ENCODE peak calls at places on chromosomes 13 and 19, in seven cellular contexts. E is naive thymus-derived CD4-positive, alpha-beta T cell; O is iPS DF 6.9; L is mucosa of descending colon; H is Caco-2; P is MM.1S; V is A549. B is an unnamed sample.

GRCh38 chr19:4352701-4353121 is 9.3 kb downstream of the MPND start:
- DNase-seq in O (no peak), P (peak; percentile 41), L (no peak), E (peak; percentile 67), H (no peak), V (peak; percentile 51), B (no peak)

GRCh38 chr19:2722541-2723344 is 1.6 kb upstream of the DIRAS1 start:
- DNase-seq in O (no peak), H (no peak), E (no peak), P (no peak), L (no peak), V (peak; percentile 67), B (peak; percentile 67)

GRCh38 chr13:112966776-112967175 is 2.2 kb upstream of the MCF2L start:
- DNase-seq in P (no peak), H (peak; percentile 29), L (peak; percentile 38), E (no peak), V (no peak), O (no peak), B (no peak)

GRCh38 chr19:6768236-6768785 is 1.1 kb upstream of the SH2D3A start:
- DNase-seq in L (peak; percentile 43), O (no peak), V (no peak), E (peak; percentile 24), H (no peak), P (no peak), B (no peak)

GRCh38 chr19:51703655-51704515 is 10.8 kb downstream of the SPACA6 start:
- DNase-seq in P (no peak), H (peak; percentile 96), V (peak; percentile 93), L (peak; percentile 98), O (peak; percentile 72), E (peak; percentile 98), B (peak; percentile 93)

GRCh38 chr13:38577048-38577447 is 109.8 kb upstream of the FREM2 start:
- DNase-seq in L (no peak), O (no peak), P (peak; percentile 7), E (no peak), V (no peak), H (no peak), B (peak; percentile 3)

GRCh38 chr13:109182777-109183465 is 553.5 kb downstream of the MYO16 start:
- DNase-seq in L (no peak), V (no peak), H (no peak), P (no peak), O (no peak), E (no peak), B (peak; percentile 24)

GRCh38 chr19:16244091-16244490 is 46.4 kb downstream of the AP1M1 start:
- DNase-seq in E (peak; percentile 62), O (no peak), L (no peak), H (no peak), V (no peak), P (no peak), B (no peak)

GRCh38 chr19:40521276-40521675 is 54.5 kb downstream of the SPTBN4 start:
- DNase-seq in E (no peak), H (no peak), L (no peak), V (no peak), P (peak; percentile 27), O (no peak), B (no peak)

GRCh38 chr13:26348966-26349365 is 95.0 kb downstream of the CDK8 start:
- DNase-seq in H (no peak), P (no peak), E (no peak), L (no peak), V (no peak), O (no peak), B (no peak)

GRCh38 chr19:1214862-1215731 is 9.5 kb downstream of the STK11 start:
- DNase-seq in P (no peak), V (no peak), O (no peak), L (no peak), H (no peak), E (no peak), B (no peak)

GRCh38 chr19:4051175-4052101 is 15.3 kb downstream of the ZBTB7A start:
- DNase-seq in P (no peak), V (no peak), L (peak; percentile 73), H (no peak), O (no peak), E (no peak), B (peak; percentile 31)

GRCh38 chr13:72970301-72970880 is 88.4 kb upstream of the KLF5 start:
- DNase-seq in E (no peak), L (no peak), O (no peak), V (no peak), P (no peak), H (no peak), B (no peak)

GRCh38 chr19:51971624-51972023 is 15.0 kb downstream of the ZNF350 start:
- DNase-seq in L (no peak), P (no peak), O (no peak), E (peak; percentile 17), V (no peak), H (no peak), B (no peak)

GRCh38 chr19:45448887-45449299 is 18.9 kb upstream of the FOSB start:
- DNase-seq in H (no peak), V (no peak), L (no peak), O (no peak), P (no peak), E (no peak), B (no peak)

GRCh38 chr19:52658595-52658994 is 20.4 kb upstream of the ZNF83 start:
- DNase-seq in E (no peak), H (no peak), V (no peak), P (no peak), L (no peak), O (no peak), B (no peak)

GRCh38 chr19:44278181-44278690 is 18.6 kb downstream of the ZNF233 start:
- DNase-seq in V (no peak), H (no peak), L (no peak), E (no peak), O (no peak), P (no peak), B (peak; percentile 12)

GRCh38 chr13:64680739-64681138 is 2549.4 kb downstream of the PCDH9 start:
- DNase-seq in H (no peak), O (no peak), P (no peak), V (no peak), L (no peak), E (no peak), B (no peak)

GRCh38 chr13:82165396-82166174 is 1716.7 kb downstream of the SLITRK1 start:
- DNase-seq in L (peak; percentile 29), E (no peak), V (no peak), O (no peak), H (no peak), P (no peak), B (no peak)
- H3K4me3 ChIP-seq in L (no peak overlapping the region), E (no peak overlapping the region), V (no peak overlapping the region), O (no peak overlapping the region), H (no peak overlapping the region), P (no peak overlapping the region), B (no peak overlapping the region)

DNA sequence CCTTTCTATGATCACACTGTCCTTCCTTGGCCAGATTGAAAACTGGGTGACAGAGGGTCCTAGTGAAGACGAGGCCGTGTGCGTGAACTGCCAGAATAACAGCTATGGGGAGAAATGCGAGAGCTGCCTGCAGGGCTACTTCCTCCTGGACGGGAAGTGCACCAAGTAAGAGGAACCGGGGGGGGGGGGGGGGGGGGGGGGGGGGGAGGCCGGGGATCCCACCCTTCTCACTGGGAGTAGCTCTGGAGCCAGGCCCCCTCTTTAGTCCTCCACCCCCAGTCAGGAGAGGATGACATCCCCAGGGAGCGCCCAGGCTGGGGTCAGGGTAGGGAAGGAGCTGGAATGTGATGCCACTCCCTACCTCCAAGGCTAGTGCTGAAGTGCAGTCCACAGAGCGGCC is 19.4 kb downstream of the CNFN start:
- DNase-seq in O (no peak), E (no peak), P (no peak), L (no peak), H (no peak), V (no peak), B (no peak)
- H3K4me3 ChIP-seq in O (no peak overlapping the region), E (no peak overlapping the region), P (no peak overlapping the region), L (no peak overlapping the region), H (no peak overlapping the region), V (no peak overlapping the region), B (no peak overlapping the region)

GRCh38 chr19:10105241-10106099 is 692 bp upstream of the PPAN start:
- DNase-seq in P (no peak), H (no peak), L (no peak), V (no peak), O (no peak), E (no peak), B (no peak)
- H3K4me3 ChIP-seq in P (peak overlapping the region; percentile 53), H (peak overlapping the region; percentile 14), L (no peak overlapping the region), V (no peak overlapping the region), O (no peak overlapping the region), E (peak overlapping the region; percentile 51), B (peak overlapping the region; percentile 7)

DNA sequence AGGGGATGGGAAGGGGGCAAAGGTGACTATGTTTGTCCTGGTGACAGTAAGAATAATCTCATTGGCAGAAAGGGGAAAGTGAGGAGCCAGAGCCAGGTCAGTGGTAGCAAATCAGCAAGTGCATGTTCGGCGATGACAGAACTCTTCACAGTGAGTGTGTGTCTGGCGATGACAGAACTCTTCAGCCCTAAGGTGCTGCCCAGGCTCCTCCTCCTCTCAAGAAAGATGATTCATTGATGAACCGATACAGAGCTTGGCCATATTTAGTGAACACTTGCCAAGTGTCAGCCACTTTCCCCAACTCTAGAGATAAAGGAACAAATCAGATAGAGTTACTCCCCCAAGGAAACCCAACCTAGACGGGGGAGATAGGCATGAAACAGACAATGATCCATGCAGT is 199.3 kb upstream of the UBL3 start:
- DNase-seq in V (no peak), E (no peak), P (no peak), O (no peak), L (no peak), H (no peak), B (no peak)
- H3K4me3 ChIP-seq in V (no peak overlapping the region), E (no peak overlapping the region), P (no peak overlapping the region), O (no peak overlapping the region), L (no peak overlapping the region), H (no peak overlapping the region), B (no peak overlapping the region)

GRCh38 chr13:40069173-40070044 is 413.9 kb downstream of the COG6 start:
- DNase-seq in V (peak; percentile 19), P (peak; percentile 29), O (peak; percentile 50), L (no peak), E (peak; percentile 69), H (peak; percentile 71), B (peak; percentile 61)
- H3K4me3 ChIP-seq in V (no peak overlapping the region), P (no peak overlapping the region), O (no peak overlapping the region), L (no peak overlapping the region), E (no peak overlapping the region), H (no peak overlapping the region), B (no peak overlapping the region)

GRCh38 chr19:48632692-48633147 is 4.5 kb downstream of the DBP start:
- DNase-seq in P (peak; percentile 41), E (no peak), H (peak; percentile 48), V (no peak), O (no peak), L (no peak), B (no peak)

GRCh38 chr19:48633148-48634035 is 3.8 kb downstream of the DBP start:
- DNase-seq in P (no peak), V (no peak), H (peak; percentile 98), L (peak; percentile 75), E (no peak), O (no peak), B (no peak)

GRCh38 chr19:48634424-48635262 is 2.5 kb downstream of the DBP start:
- DNase-seq in O (peak; percentile 85), P (peak; percentile 97), E (peak; percentile 88), H (peak; percentile 98), L (peak; percentile 98), V (peak; percentile 91), B (peak; percentile 86)

GRCh38 chr19:48635263-48635965 is 1.8 kb downstream of the DBP start:
- DNase-seq in H (peak; percentile 77), V (peak; percentile 74), O (no peak), L (peak; percentile 86), E (peak; percentile 75), P (peak; percentile 73), B (no peak)

GRCh38 chr19:48634036-48634342 is 3.2 kb downstream of the DBP start:
- DNase-seq in P (no peak), H (no peak), L (no peak), O (no peak), E (no peak), V (no peak), B (no peak)
- H3K4me3 ChIP-seq in P (peak overlapping the region; percentile 46), H (peak overlapping the region; percentile 22), L (no peak overlapping the region), O (no peak overlapping the region), E (peak overlapping the region; percentile 89), V (no peak overlapping the region), B (no peak overlapping the region)